ENCODE peak calls at places on chromosomes 5 and 9, in four cellular contexts. One of them, this sample, is unnamed.

GRCh38 chr5:141521244-141521781 is 32.4 kb downstream of the PCDHGC5 start:
- DNase-seq in left cardiac atrium: peak; percentile 58
- DNase-seq in astrocyte of the spinal cord: peak; percentile 99
- DNase-seq in stimulated activated CD4-positive, alpha-beta T cell treated with anti-CD3 and anti-CD28 coated beads, Interleukin-2, amount 100 ng/mL, for 48 hours: no peak
- DNase-seq in this sample: peak; percentile 97

GRCh38 chr9:117365438-117365837 is 49.4 kb downstream of the ASTN2 start:
- DNase-seq in left cardiac atrium: no peak
- DNase-seq in astrocyte of the spinal cord: no peak
- DNase-seq in stimulated activated CD4-positive, alpha-beta T cell treated with anti-CD3 and anti-CD28 coated beads, Interleukin-2, amount 100 ng/mL, for 48 hours: no peak
- DNase-seq in this sample: no peak

GRCh38 chr5:78985407-78986223 is 505 bp upstream of the ARSB start:
- DNase-seq in left cardiac atrium: peak; percentile 39
- DNase-seq in astrocyte of the spinal cord: peak; percentile 70
- DNase-seq in stimulated activated CD4-positive, alpha-beta T cell treated with anti-CD3 and anti-CD28 coated beads, Interleukin-2, amount 100 ng/mL, for 48 hours: peak; percentile 53
- DNase-seq in this sample: peak; percentile 56

GRCh38 chr5:94690778-94691177 is 72.3 kb downstream of the SLF1 start:
- DNase-seq in left cardiac atrium: no peak
- DNase-seq in astrocyte of the spinal cord: peak; percentile 51
- DNase-seq in stimulated activated CD4-positive, alpha-beta T cell treated with anti-CD3 and anti-CD28 coated beads, Interleukin-2, amount 100 ng/mL, for 48 hours: no peak
- DNase-seq in this sample: no peak

GRCh38 chr9:98998441-98999151 is 54.9 kb downstream of the COL15A1 start:
- DNase-seq in left cardiac atrium: peak; percentile 88
- DNase-seq in astrocyte of the spinal cord: peak; percentile 72
- DNase-seq in stimulated activated CD4-positive, alpha-beta T cell treated with anti-CD3 and anti-CD28 coated beads, Interleukin-2, amount 100 ng/mL, for 48 hours: peak; percentile 63
- DNase-seq in this sample: peak; percentile 77

GRCh38 chr5:150075233-150075632 is 11.1 kb downstream of the CSF1R start:
- DNase-seq in left cardiac atrium: no peak
- DNase-seq in astrocyte of the spinal cord: no peak
- DNase-seq in stimulated activated CD4-positive, alpha-beta T cell treated with anti-CD3 and anti-CD28 coated beads, Interleukin-2, amount 100 ng/mL, for 48 hours: no peak
- DNase-seq in this sample: no peak

GRCh38 chr9:79000218-79001002 is 571.4 kb upstream of the TLE4 start:
- DNase-seq in left cardiac atrium: no peak
- DNase-seq in astrocyte of the spinal cord: no peak
- DNase-seq in stimulated activated CD4-positive, alpha-beta T cell treated with anti-CD3 and anti-CD28 coated beads, Interleukin-2, amount 100 ng/mL, for 48 hours: no peak
- DNase-seq in this sample: no peak

GRCh38 chr9:18208166-18209059 is 265.5 kb upstream of the ADAMTSL1 start:
- DNase-seq in left cardiac atrium: peak; percentile 41
- DNase-seq in astrocyte of the spinal cord: peak; percentile 29
- DNase-seq in stimulated activated CD4-positive, alpha-beta T cell treated with anti-CD3 and anti-CD28 coated beads, Interleukin-2, amount 100 ng/mL, for 48 hours: no peak
- DNase-seq in this sample: peak; percentile 46

GRCh38 chr5:100706796-100707195 is 171.6 kb downstream of the FAM174A start:
- DNase-seq in left cardiac atrium: no peak
- DNase-seq in astrocyte of the spinal cord: peak; percentile 9
- DNase-seq in stimulated activated CD4-positive, alpha-beta T cell treated with anti-CD3 and anti-CD28 coated beads, Interleukin-2, amount 100 ng/mL, for 48 hours: no peak
- DNase-seq in this sample: no peak

GRCh38 chr9:96100385-96100978 is 201.5 kb downstream of the HSD17B3 start:
- DNase-seq in left cardiac atrium: no peak
- DNase-seq in astrocyte of the spinal cord: no peak
- DNase-seq in stimulated activated CD4-positive, alpha-beta T cell treated with anti-CD3 and anti-CD28 coated beads, Interleukin-2, amount 100 ng/mL, for 48 hours: no peak
- DNase-seq in this sample: no peak

This sample was measured in brain microvascular endothelial cell.